ENCODE peak calls at places on chromosomes 4 and X, in four cellular contexts. L is HEK293T, C is HepG2, E is K562. D is an unnamed sample.

GRCh38 chr4:65698631-65699030 is 28.3 kb upstream of the EPHA5 start:
- DNase-seq in L (no peak), C (no peak), E (no peak), D (no peak)

GRCh38 chr4:144948009-144948408 is 150.0 kb downstream of the ANAPC10 start:
- DNase-seq in L (no peak), C (peak; percentile 1), E (no peak), D (no peak)

GRCh38 chr4:122052714-122053113 is 99.4 kb upstream of the BLTP1 start:
- DNase-seq in L (no peak), C (no peak), E (no peak), D (no peak)

GRCh38 chrX:1529328-1529727 is 7.7 kb downstream of the P2RY8 start:
- DNase-seq in L (no peak), C (no peak), E (no peak), D (no peak)

GRCh38 chr4:39472396-39472795 is 13.5 kb downstream of the LIAS start:
- DNase-seq in L (no peak), C (no peak), E (no peak), D (no peak)

GRCh38 chr4:2413821-2414610 is 4.4 kb downstream of the ZFYVE28 start:
- DNase-seq in L (no peak), C (no peak), E (peak; percentile 69), D (peak; percentile 55)

GRCh38 chr4:188198980-188199792 is 59.9 kb downstream of the TRIML1 start:
- DNase-seq in L (no peak), C (no peak), E (no peak), D (no peak)

GRCh38 chrX:48626401-48627298 is 29.4 kb downstream of the WDR13 start:
- DNase-seq in L (no peak), C (no peak), E (no peak), D (no peak)

GRCh38 chrX:3076416-3076991 is 35.2 kb downstream of the ARSF start:
- DNase-seq in L (no peak), C (no peak), E (no peak), D (peak; percentile 45)

GRCh38 chr4:145868637-145869409 is 69.8 kb downstream of the ZNF827 start:
- DNase-seq in L (no peak), C (no peak), E (no peak), D (no peak)

GRCh38 chr4:169626328-169627282 is 6.2 kb downstream of the CLCN3 start:
- DNase-seq in L (no peak), C (no peak), E (peak; percentile 63), D (no peak)
- TF ChIP-seq ELF4 in L (no peak), C (no peak), E (no peak), D (no peak)

DNA sequence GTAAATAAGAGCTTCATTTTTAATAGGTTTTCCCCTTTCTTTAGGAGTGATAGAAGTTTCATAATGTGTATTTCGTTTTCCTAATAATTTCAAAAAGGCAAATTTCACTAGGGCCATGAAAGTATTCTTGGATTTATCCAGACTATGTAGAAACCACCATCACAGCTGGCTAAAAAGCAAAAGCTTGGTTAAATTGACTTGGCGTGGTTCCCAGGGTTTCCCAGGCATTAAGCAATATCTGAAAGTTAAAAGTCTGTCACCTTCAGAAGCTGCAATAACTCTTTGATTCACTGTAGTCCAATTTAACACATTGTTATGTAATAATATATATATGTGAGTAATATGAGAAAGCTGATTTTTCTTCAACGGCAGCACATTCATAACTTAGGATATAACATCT is 38.3 kb downstream of the NDNF start:
- DNase-seq in L (no peak), C (no peak), E (no peak), D (no peak)
- TF ChIP-seq ELF4 in L (no peak), C (no peak), E (no peak), D (no peak)

GRCh38 chr4:11399461-11399971 is 29.2 kb downstream of the HS3ST1 start:
- DNase-seq in L (no peak), C (no peak), E (no peak), D (no peak)
- TF ChIP-seq ELF4 in L (no peak), C (no peak), E (no peak), D (no peak)

GRCh38 chrX:45502396-45502795 is 301.7 kb upstream of the DIPK2B start:
- DNase-seq in L (no peak), C (peak; percentile 27), E (no peak), D (no peak)

GRCh38 chrX:45497290-45497689 is 296.6 kb upstream of the DIPK2B start:
- DNase-seq in L (no peak), C (no peak), E (no peak), D (no peak)
- TF ChIP-seq ELF4 in L (no peak), C (no peak), E (no peak), D (no peak)

DNA sequence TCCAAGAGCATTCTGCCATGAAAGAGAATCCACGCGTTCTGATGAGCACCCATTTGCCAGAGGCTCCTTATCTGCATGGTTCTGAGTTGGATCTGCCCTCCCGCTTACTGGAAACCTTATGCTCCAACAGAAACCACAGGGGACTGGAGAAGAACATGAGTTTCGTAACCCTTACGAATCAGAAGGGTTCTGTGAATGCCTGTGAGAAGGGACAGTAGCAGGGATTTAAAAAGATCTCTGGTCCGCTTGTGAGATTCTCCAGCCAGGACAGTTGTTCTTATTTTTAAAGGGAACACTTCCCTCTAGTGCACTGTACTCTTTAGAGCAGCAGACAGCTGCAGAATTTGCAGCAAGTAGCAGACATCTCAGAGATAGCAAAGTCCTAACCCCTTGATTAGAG is 22.5 kb upstream of the CENPU start:
- DNase-seq in L (no peak), C (no peak), E (no peak), D (no peak)
- TF ChIP-seq ELF4 in L (no peak), C (no peak), E (no peak), D (no peak)

GRCh38 chr4:180665994-180666818 is 1577.0 kb upstream of the TENM3 start:
- DNase-seq in L (peak; percentile 47), C (peak; percentile 47), E (peak; percentile 26), D (peak; percentile 28)
- TF ChIP-seq ELF4 in L (no peak), C (no peak), E (no peak), D (no peak)

GRCh38 chr4:59247032-59247431 is 1953.1 kb upstream of the ADGRL3 start:
- DNase-seq in L (no peak), C (peak; percentile 1), E (no peak), D (no peak)
- TF ChIP-seq ELF4 in L (no peak), C (no peak), E (no peak), D (no peak)

GRCh38 chr4:134201216-134202098 is at the start of gene PABPC4L:
- DNase-seq in L (peak; percentile 72), C (no peak), E (peak; percentile 18), D (peak; percentile 59)
- TF ChIP-seq ELF4 in L (no peak), C (no peak), E (no peak), D (no peak)

GRCh38 chrX:10781847-10782530 is 161.6 kb upstream of the MID1 start:
- DNase-seq in L (no peak), C (no peak), E (no peak), D (no peak)
- TF ChIP-seq ELF4 in L (no peak), C (no peak), E (no peak), D (no peak)

GRCh38 chrX:119482497-119483480 is 14.5 kb downstream of the SLC25A5 start:
- DNase-seq in L (peak; percentile 84), C (no peak), E (peak; percentile 71), D (peak; percentile 73)
- TF ChIP-seq ELF4 in L (no peak), C (no peak), E (no peak), D (no peak)